ENCODE peak calls at places on chromosomes 13 and 19, in five cellular contexts. S is neural crest cell, T is OCI-LY7, Z is foreskin fibroblast, Y is tibial nerve. M is an unnamed sample.

GRCh38 chr19:47056416-47056815 is 8.0 kb upstream of the TMEM160 start:
- DNase-seq in S (no peak), T (no peak), Z (no peak), Y (no peak), M (no peak)

GRCh38 chr13:32228330-32229041 is 86.7 kb downstream of the ZAR1L start:
- DNase-seq in S (no peak), T (no peak), Z (peak; percentile 48), Y (no peak), M (no peak)

GRCh38 chr13:80399340-80400163 is 58.6 kb upstream of the SPRY2 start:
- DNase-seq in S (no peak), T (no peak), Z (peak; percentile 53), Y (no peak), M (no peak)

GRCh38 chr19:37964109-37964508 is 57.1 kb downstream of the SIPA1L3 start:
- DNase-seq in S (no peak), T (no peak), Z (no peak), Y (no peak), M (no peak)

GRCh38 chr13:108786578-108787100 is 157.2 kb downstream of the MYO16 start:
- DNase-seq in S (no peak), T (no peak), Z (no peak), Y (no peak), M (no peak)

GRCh38 chr13:105090244-105090643 is 1445.2 kb downstream of the EFNB2 start:
- DNase-seq in S (no peak), T (no peak), Z (no peak), Y (no peak), M (no peak)

GRCh38 chr19:56974554-56975207 is 134.2 kb upstream of the PEG3 start:
- DNase-seq in S (no peak), T (no peak), Z (no peak), Y (no peak), M (no peak)

GRCh38 chr13:99143904-99144303 is 56.8 kb upstream of the UBAC2 start:
- DNase-seq in S (no peak), T (no peak), Z (no peak), Y (no peak), M (no peak)

GRCh38 chr19:39671739-39672363 is 16.1 kb downstream of the LGALS16 start:
- DNase-seq in S (peak; percentile 22), T (peak; percentile 73), Z (peak; percentile 20), Y (no peak), M (no peak)

DNA sequence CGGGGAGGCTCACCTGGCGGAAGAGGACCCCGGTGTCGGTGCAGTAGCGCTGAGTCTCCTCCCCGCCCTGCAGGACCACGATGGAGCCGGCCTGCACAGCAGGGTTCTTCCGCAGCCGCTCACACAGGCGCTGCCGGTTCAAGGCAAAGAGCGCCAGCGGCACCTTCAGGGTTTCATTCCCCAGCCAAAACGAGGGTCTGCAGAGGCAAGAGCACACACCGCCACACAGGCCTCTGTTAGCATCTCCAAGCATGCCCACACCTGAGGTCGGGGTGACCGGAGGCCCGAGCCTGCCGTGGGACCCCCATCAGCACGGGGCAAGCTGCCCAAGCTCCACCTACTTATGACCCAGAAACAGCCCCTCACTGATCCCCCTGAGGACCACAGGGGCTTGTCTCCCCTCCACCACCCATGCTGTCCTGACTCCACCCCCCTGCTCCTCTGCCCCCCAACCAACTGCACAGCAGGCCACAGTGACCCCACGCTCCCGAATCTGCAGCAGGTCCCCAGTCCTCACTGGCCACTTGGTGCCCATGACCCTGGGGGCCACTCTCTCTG is 8.9 kb downstream of the PEPD start:
- DNase-seq in S (no peak), T (no peak), Z (no peak), Y (no peak), M (no peak)
- TF ChIP-seq CTCF in S (no peak), T (no peak), Z (no peak), Y (no peak), M (no peak)

GRCh38 chr19:13366529-13367143 is 139.6 kb downstream of the CACNA1A start:
- DNase-seq in S (peak; percentile 29), T (peak; percentile 17), Z (peak; percentile 23), Y (no peak), M (no peak)
- TF ChIP-seq CTCF in S (peak; percentile 59), T (peak; percentile 71), Z (peak; percentile 54), Y (no peak), M (peak; percentile 48)

GRCh38 chr19:45913874-45914830 is at the start of gene NANOS2:
- DNase-seq in S (peak; percentile 45), T (peak; percentile 29), Z (no peak), Y (no peak), M (no peak)
- TF ChIP-seq CTCF in S (no peak), T (peak; percentile 63), Z (no peak), Y (no peak), M (peak; percentile 27)

DNA sequence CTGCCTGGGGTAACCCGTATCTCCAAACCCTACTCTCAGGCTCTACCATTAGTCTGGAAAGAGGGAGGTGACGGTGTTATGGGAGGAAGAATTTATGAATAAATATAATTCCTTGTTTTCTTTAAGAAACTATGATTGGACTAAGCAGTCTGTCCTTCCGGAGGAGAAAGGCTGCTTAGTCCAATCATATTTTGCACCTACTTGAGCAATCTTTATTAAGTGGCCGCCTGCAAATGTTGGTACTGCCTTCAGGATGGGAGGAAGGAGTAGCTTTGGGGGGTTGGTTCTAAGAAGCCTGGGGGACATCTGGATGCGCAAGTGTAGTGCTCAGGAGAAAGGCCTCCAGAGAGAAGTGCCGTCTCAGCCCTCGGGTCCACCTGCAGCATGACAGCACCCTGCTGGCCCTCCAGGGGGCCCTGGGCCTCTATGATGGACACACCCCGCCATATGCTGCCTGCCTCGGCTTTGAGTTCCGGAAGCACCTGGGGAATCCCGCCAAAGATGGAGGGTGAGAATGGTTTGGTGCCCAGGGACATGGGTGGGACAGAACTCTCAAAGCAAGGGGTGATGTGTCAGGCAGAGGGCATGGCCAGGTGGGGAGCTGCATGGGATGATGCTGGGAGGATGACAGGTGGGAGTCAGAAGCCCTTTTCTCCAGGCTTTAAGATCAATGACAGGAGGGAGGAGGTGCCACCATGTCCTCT is 4.0 kb downstream of the ACP4 start:
- DNase-seq in S (no peak), T (peak; percentile 62), Z (peak; percentile 28), Y (no peak), M (no peak)
- TF ChIP-seq CTCF in S (peak; percentile 32), T (peak; percentile 2), Z (no peak), Y (no peak), M (peak; percentile 38)